ENCODE peak calls at places on chromosomes 12 and 14, in ten cellular contexts. One of them, this sample, is unnamed.

GRCh38 chr14:37024166-37024565 is 148.2 kb downstream of the SLC25A21 start:
- DNase-seq in KBM-7: no peak
- DNase-seq in NCI-H2081: no peak
- DNase-seq in ACHN: peak
- DNase-seq in mesendoderm: no peak
- DNase-seq in Panc1: no peak
- DNase-seq in activated naive CD4-positive, alpha-beta T cell treated with Interleukin-2 at 50 U/mL for 16 hours: no peak
- DNase-seq in adipocyte: no peak
- DNase-seq in fibroblast of the conjunctiva: no peak
- DNase-seq in fibroblast of pulmonary artery: no peak
- DNase-seq in this sample: no peak

GRCh38 chr12:124938606-124939427 is 24.4 kb upstream of the UBC start:
- DNase-seq in activated naive CD4-positive, alpha-beta T cell treated with Interleukin-2 at 50 U/mL for 16 hours: peak
- DNase-seq in ACHN: peak
- DNase-seq in mesendoderm: peak
- DNase-seq in fibroblast of the conjunctiva: peak
- DNase-seq in KBM-7: peak
- DNase-seq in fibroblast of pulmonary artery: peak
- DNase-seq in adipocyte: peak
- DNase-seq in NCI-H2081: no peak
- DNase-seq in Panc1: no peak
- DNase-seq in this sample: no peak

GRCh38 chr12:130715996-130716917 is at the start of gene RIMBP2:
- DNase-seq in Panc1: no peak
- DNase-seq in KBM-7: no peak
- DNase-seq in adipocyte: peak
- DNase-seq in NCI-H2081: peak
- DNase-seq in mesendoderm: peak
- DNase-seq in activated naive CD4-positive, alpha-beta T cell treated with Interleukin-2 at 50 U/mL for 16 hours: no peak
- DNase-seq in fibroblast of the conjunctiva: peak
- DNase-seq in fibroblast of pulmonary artery: peak
- DNase-seq in ACHN: peak
- DNase-seq in this sample: no peak

GRCh38 chr12:110343114-110343513 is 60.4 kb downstream of the ANAPC7 start:
- DNase-seq in fibroblast of the conjunctiva: no peak
- DNase-seq in fibroblast of pulmonary artery: no peak
- DNase-seq in mesendoderm: no peak
- DNase-seq in NCI-H2081: no peak
- DNase-seq in KBM-7: no peak
- DNase-seq in ACHN: no peak
- DNase-seq in adipocyte: no peak
- DNase-seq in activated naive CD4-positive, alpha-beta T cell treated with Interleukin-2 at 50 U/mL for 16 hours: no peak
- DNase-seq in Panc1: no peak
- DNase-seq in this sample: no peak

GRCh38 chr12:127245009-127245408 is 1022.0 kb upstream of the TMEM132C start:
- DNase-seq in fibroblast of pulmonary artery: peak
- DNase-seq in adipocyte: no peak
- DNase-seq in NCI-H2081: no peak
- DNase-seq in activated naive CD4-positive, alpha-beta T cell treated with Interleukin-2 at 50 U/mL for 16 hours: no peak
- DNase-seq in ACHN: no peak
- DNase-seq in KBM-7: no peak
- DNase-seq in Panc1: no peak
- DNase-seq in fibroblast of the conjunctiva: no peak
- DNase-seq in mesendoderm: no peak
- DNase-seq in this sample: no peak

GRCh38 chr12:104414581-104415305 is 42.0 kb upstream of the CHST11 start:
- DNase-seq in mesendoderm: peak
- DNase-seq in Panc1: no peak
- DNase-seq in fibroblast of pulmonary artery: no peak
- DNase-seq in NCI-H2081: no peak
- DNase-seq in fibroblast of the conjunctiva: no peak
- DNase-seq in adipocyte: no peak
- DNase-seq in KBM-7: no peak
- DNase-seq in activated naive CD4-positive, alpha-beta T cell treated with Interleukin-2 at 50 U/mL for 16 hours: no peak
- DNase-seq in ACHN: no peak
- DNase-seq in this sample: no peak

GRCh38 chr14:55756563-55756962 is 176.6 kb downstream of the KTN1 start:
- DNase-seq in NCI-H2081: no peak
- DNase-seq in activated naive CD4-positive, alpha-beta T cell treated with Interleukin-2 at 50 U/mL for 16 hours: no peak
- DNase-seq in adipocyte: no peak
- DNase-seq in fibroblast of pulmonary artery: no peak
- DNase-seq in fibroblast of the conjunctiva: no peak
- DNase-seq in Panc1: no peak
- DNase-seq in ACHN: no peak
- DNase-seq in mesendoderm: peak
- DNase-seq in KBM-7: no peak
- DNase-seq in this sample: no peak

GRCh38 chr12:69985656-69986055 is 160.6 kb downstream of the MYRFL start:
- DNase-seq in fibroblast of the conjunctiva: no peak
- DNase-seq in ACHN: peak
- DNase-seq in activated naive CD4-positive, alpha-beta T cell treated with Interleukin-2 at 50 U/mL for 16 hours: no peak
- DNase-seq in KBM-7: peak
- DNase-seq in NCI-H2081: peak
- DNase-seq in Panc1: no peak
- DNase-seq in fibroblast of pulmonary artery: no peak
- DNase-seq in mesendoderm: peak
- DNase-seq in adipocyte: no peak
- DNase-seq in this sample: no peak

GRCh38 chr14:36750244-36750643 is 88.6 kb downstream of the PAX9 start:
- DNase-seq in activated naive CD4-positive, alpha-beta T cell treated with Interleukin-2 at 50 U/mL for 16 hours: no peak
- DNase-seq in Panc1: no peak
- DNase-seq in mesendoderm: no peak
- DNase-seq in NCI-H2081: no peak
- DNase-seq in KBM-7: no peak
- DNase-seq in ACHN: no peak
- DNase-seq in fibroblast of the conjunctiva: no peak
- DNase-seq in fibroblast of pulmonary artery: no peak
- DNase-seq in adipocyte: no peak
- DNase-seq in this sample: no peak

GRCh38 chr14:69880851-69881250 is 1.6 kb downstream of the SMOC1 start:
- DNase-seq in fibroblast of the conjunctiva: no peak
- DNase-seq in ACHN: no peak
- DNase-seq in adipocyte: no peak
- DNase-seq in activated naive CD4-positive, alpha-beta T cell treated with Interleukin-2 at 50 U/mL for 16 hours: no peak
- DNase-seq in fibroblast of pulmonary artery: no peak
- DNase-seq in mesendoderm: no peak
- DNase-seq in Panc1: no peak
- DNase-seq in NCI-H2081: no peak
- DNase-seq in KBM-7: no peak
- DNase-seq in this sample: no peak

This sample was measured in immature natural killer cell.